ENCODE peak calls at places on chromosome 20, in four cellular contexts. One of them, this sample, is unnamed.

GRCh38 chr20:51484141-51484815 is 58.2 kb downstream of the NFATC2 start:
- DNase-seq in fibroblast of pulmonary artery: no peak
- DNase-seq in NCI-H2081: no peak
- DNase-seq in choroid plexus epithelial cell: no peak
- DNase-seq in this sample: no peak

GRCh38 chr20:37697314-37697713 is 3.5 kb downstream of the CTNNBL1 start:
- DNase-seq in fibroblast of pulmonary artery: no peak
- DNase-seq in NCI-H2081: no peak
- DNase-seq in choroid plexus epithelial cell: no peak
- DNase-seq in this sample: no peak

GRCh38 chr20:4932061-4932460 is 69.2 kb downstream of the SLC23A2 start:
- DNase-seq in fibroblast of pulmonary artery: no peak
- DNase-seq in NCI-H2081: no peak
- DNase-seq in choroid plexus epithelial cell: no peak
- DNase-seq in this sample: no peak

GRCh38 chr20:11387189-11387754 is 530.4 kb upstream of the BTBD3 start:
- DNase-seq in fibroblast of pulmonary artery: peak; percentile 81
- DNase-seq in NCI-H2081: no peak
- DNase-seq in choroid plexus epithelial cell: peak; percentile 88
- DNase-seq in this sample: no peak

GRCh38 chr20:37627060-37627766 is 66.6 kb upstream of the CTNNBL1 start:
- DNase-seq in fibroblast of pulmonary artery: peak; percentile 76
- DNase-seq in NCI-H2081: no peak
- DNase-seq in choroid plexus epithelial cell: peak; percentile 74
- DNase-seq in this sample: peak; percentile 13

GRCh38 chr20:47205577-47206123 is 150.8 kb downstream of the ZMYND8 start:
- DNase-seq in fibroblast of pulmonary artery: peak; percentile 84
- DNase-seq in NCI-H2081: peak; percentile 2
- DNase-seq in choroid plexus epithelial cell: peak; percentile 88
- DNase-seq in this sample: peak; percentile 83

GRCh38 chr20:38134427-38135281 is 30.4 kb downstream of the TGM2 start:
- DNase-seq in fibroblast of pulmonary artery: peak; percentile 79
- DNase-seq in NCI-H2081: no peak
- DNase-seq in choroid plexus epithelial cell: peak; percentile 93
- DNase-seq in this sample: no peak

GRCh38 chr20:59804347-59804746 is 129.1 kb downstream of the SYCP2 start:
- DNase-seq in fibroblast of pulmonary artery: no peak
- DNase-seq in NCI-H2081: no peak
- DNase-seq in choroid plexus epithelial cell: no peak
- DNase-seq in this sample: no peak

GRCh38 chr20:25196701-25197120 is 1.2 kb downstream of the ENTPD6 start:
- DNase-seq in fibroblast of pulmonary artery: no peak
- DNase-seq in NCI-H2081: peak; percentile 55
- DNase-seq in choroid plexus epithelial cell: no peak
- DNase-seq in this sample: no peak

GRCh38 chr20:9177278-9177677 is 108.4 kb downstream of the PLCB4 start:
- DNase-seq in fibroblast of pulmonary artery: no peak
- DNase-seq in NCI-H2081: no peak
- DNase-seq in choroid plexus epithelial cell: no peak
- DNase-seq in this sample: no peak

GRCh38 chr20:36543187-36544133 is 2.1 kb downstream of the MYL9 start:
- DNase-seq in fibroblast of pulmonary artery: peak; percentile 69
- DNase-seq in NCI-H2081: no peak
- DNase-seq in choroid plexus epithelial cell: peak; percentile 87
- DNase-seq in this sample: peak; percentile 45

GRCh38 chr20:56636701-56637100 is 7.6 kb downstream of the TFAP2C start:
- DNase-seq in fibroblast of pulmonary artery: no peak
- DNase-seq in NCI-H2081: no peak
- DNase-seq in choroid plexus epithelial cell: peak; percentile 43
- DNase-seq in this sample: peak; percentile 50

GRCh38 chr20:36745234-36745926 is 510 bp downstream of the NDRG3 start:
- DNase-seq in fibroblast of pulmonary artery: no peak
- DNase-seq in NCI-H2081: peak; percentile 33
- DNase-seq in choroid plexus epithelial cell: peak; percentile 16
- DNase-seq in this sample: no peak

GRCh38 chr20:62292115-62292514 is 10.7 kb upstream of the ADRM1 start:
- DNase-seq in fibroblast of pulmonary artery: no peak
- DNase-seq in NCI-H2081: no peak
- DNase-seq in choroid plexus epithelial cell: no peak
- DNase-seq in this sample: no peak

This sample was measured in fibroblast of the conjunctiva.